ENCODE peak calls at places on chromosomes 7 and 10, in nine cellular contexts. N is ascending aorta, U is AG04449, V is dorsolateral prefrontal cortex, E is upper lobe of right lung, Q is RWPE2, B is epithelial cell of esophagus, O is GM13976, I is coronary artery. A is an unnamed sample.

GRCh38 chr7:118575393-118575948 is 351.0 kb downstream of the ANKRD7 start:
- DNase-seq in V (no peak), O (no peak), I (no peak), Q (no peak), U (no peak), N (no peak), E (no peak), B (no peak), A (no peak)

GRCh38 chr10:3195706-3196105 is 23.1 kb upstream of the PITRM1 start:
- DNase-seq in E (no peak), I (no peak), Q (no peak), U (no peak), V (no peak), O (no peak), B (no peak), N (no peak), A (peak; percentile 29)

GRCh38 chr7:44282601-44283171 is 42.7 kb downstream of the CAMK2B start:
- DNase-seq in I (peak; percentile 62), O (no peak), B (no peak), N (peak; percentile 34), U (no peak), E (peak; percentile 57), Q (no peak), V (peak; percentile 8), A (peak; percentile 65)

GRCh38 chr7:114691605-114692004 is 230.3 kb upstream of the MDFIC start:
- DNase-seq in Q (no peak), E (no peak), V (no peak), O (no peak), U (no peak), N (no peak), B (no peak), I (no peak), A (no peak)

GRCh38 chr7:30838008-30838407 is 66.8 kb downstream of the MINDY4 start:
- DNase-seq in B (no peak), O (no peak), E (no peak), V (no peak), N (peak; percentile 37), Q (no peak), U (no peak), I (peak; percentile 59), A (no peak)

GRCh38 chr10:124657806-124658205 is 86.4 kb downstream of the FAM53B start:
- DNase-seq in U (no peak), O (no peak), V (peak; percentile 55), B (no peak), I (no peak), E (no peak), Q (no peak), N (no peak), A (no peak)

GRCh38 chr7:157043745-157044144 is 33.3 kb upstream of the MNX1 start:
- DNase-seq in V (no peak), O (no peak), B (no peak), I (no peak), E (no peak), N (peak; percentile 68), U (peak; percentile 33), Q (no peak), A (no peak)

GRCh38 chr7:102012941-102013461 is 195.6 kb downstream of the CUX1 start:
- DNase-seq in U (peak; percentile 16), O (no peak), N (no peak), V (no peak), Q (no peak), I (no peak), E (no peak), B (peak; percentile 9), A (no peak)

GRCh38 chr10:132458595-132459251 is 61.7 kb downstream of the PWWP2B start:
- DNase-seq in E (peak; percentile 83), I (no peak), O (peak; percentile 89), U (no peak), Q (peak; percentile 61), N (no peak), B (peak; percentile 18), V (no peak), A (peak; percentile 84)

GRCh38 chr7:139846297-139846696 is 17.2 kb downstream of the TBXAS1 start:
- DNase-seq in I (no peak), E (no peak), V (no peak), Q (no peak), B (no peak), U (no peak), O (no peak), N (no peak), A (no peak)

GRCh38 chr10:75605096-75605495 is 173.7 kb downstream of the LRMDA start:
- DNase-seq in O (no peak), Q (no peak), I (no peak), U (no peak), V (no peak), N (no peak), B (no peak), E (no peak), A (no peak)

GRCh38 chr10:137031-137430 is 1.8 kb downstream of the ZMYND11 start:
- DNase-seq in E (no peak), V (no peak), Q (no peak), I (no peak), B (peak; percentile 40), U (no peak), N (no peak), O (peak; percentile 34), A (no peak)

GRCh38 chr10:14586901-14587300 is 187.8 kb downstream of the FAM107B start:
- DNase-seq in B (peak; percentile 56), N (no peak), O (no peak), Q (no peak), U (no peak), V (no peak), I (no peak), E (no peak), A (no peak)

GRCh38 chr10:132223611-132224342 is 37.0 kb downstream of the DPYSL4 start:
- DNase-seq in B (no peak), U (no peak), I (no peak), E (no peak), O (no peak), V (no peak), Q (no peak), N (no peak), A (no peak)

GRCh38 chr7:150317748-150318444 is 5.3 kb upstream of the LRRC61 start:
- DNase-seq in O (no peak), U (no peak), V (no peak), E (no peak), I (peak; percentile 8), B (no peak), N (no peak), Q (no peak), A (no peak)

GRCh38 chr7:24455813-24456525 is 117.3 kb upstream of the PALS2 start:
- DNase-seq in O (no peak), I (no peak), B (no peak), E (no peak), Q (no peak), U (no peak), V (no peak), N (no peak), A (no peak)

DNA sequence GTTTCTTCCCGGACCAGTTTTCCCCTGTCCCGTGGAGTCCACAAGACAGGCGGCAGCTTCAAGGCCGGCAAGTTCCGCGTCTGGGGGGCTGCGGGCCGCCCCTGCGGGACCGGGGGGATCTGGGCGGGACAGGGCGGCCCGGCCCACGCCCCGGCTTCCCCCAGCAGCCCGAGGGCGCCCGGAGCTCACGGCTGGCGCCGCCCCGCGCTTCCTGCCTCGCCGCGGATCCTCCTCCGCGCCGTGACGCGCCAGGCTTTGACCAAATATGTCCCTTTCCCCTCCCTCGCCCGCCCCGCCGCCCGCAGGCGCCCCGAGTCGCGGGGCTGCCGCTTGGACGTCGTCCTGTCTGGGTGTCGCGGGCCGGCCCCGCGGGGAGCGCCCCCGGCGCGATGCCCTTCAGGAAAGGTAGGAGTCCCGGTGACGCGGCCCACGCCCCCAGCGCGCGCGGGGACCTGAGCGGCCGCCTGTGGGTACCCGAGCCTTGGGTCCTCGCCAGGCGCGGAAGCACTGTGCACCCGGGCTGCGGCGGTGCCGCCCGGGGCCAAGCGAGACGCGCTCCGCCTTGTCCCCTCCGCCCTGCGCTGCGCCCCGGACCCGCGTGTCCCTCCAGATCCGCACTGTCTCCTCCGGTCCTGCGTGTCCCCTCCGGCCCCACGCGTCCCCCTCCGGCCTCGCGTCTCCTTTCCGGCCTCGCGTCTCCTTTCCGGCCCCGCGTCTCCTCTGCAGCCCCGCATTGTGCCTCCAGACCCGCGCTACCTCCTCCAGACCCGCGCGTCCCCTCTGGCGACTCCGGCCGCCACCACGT is 56.0 kb downstream of the RBM17 start:
- DNase-seq in B (peak; percentile 87), O (peak; percentile 94), I (peak; percentile 92), V (peak; percentile 83), N (peak; percentile 97), E (peak; percentile 96), Q (peak; percentile 75), U (no peak), A (no peak)
- TF ChIP-seq CTCF in B (no peak), O (no peak), I (no peak), V (no peak), N (no peak), E (no peak), Q (no peak), U (no peak), A (peak; percentile 25)

GRCh38 chr10:34479520-34480179 is 335.4 kb downstream of the PARD3 start:
- DNase-seq in B (no peak), N (no peak), O (no peak), Q (no peak), I (no peak), V (no peak), E (no peak), U (no peak), A (no peak)
- TF ChIP-seq CTCF in B (no peak), N (no peak), O (no peak), Q (no peak), I (no peak), V (no peak), E (no peak), U (no peak), A (no peak)

DNA sequence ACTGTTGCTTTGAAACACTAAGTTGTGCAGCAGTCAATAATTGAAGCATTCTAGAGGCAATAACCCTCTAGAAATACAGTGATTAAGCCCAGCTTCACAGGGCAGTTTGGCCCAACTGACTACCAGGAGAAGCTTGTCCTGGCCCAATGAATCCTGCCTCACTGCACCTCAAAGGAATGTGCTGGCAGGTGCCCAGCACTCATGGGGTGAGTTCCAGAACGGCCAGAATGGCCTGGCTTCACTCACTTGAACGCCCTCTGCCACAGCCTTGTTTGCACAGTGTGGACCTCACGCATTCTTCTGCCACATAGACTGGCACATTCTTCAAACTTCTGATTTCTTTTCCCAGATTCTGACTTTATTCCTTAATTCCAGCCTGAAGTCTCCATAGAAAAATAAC is 6.6 kb upstream of the ITIH2 start:
- DNase-seq in O (no peak), E (peak; percentile 85), B (no peak), V (no peak), N (peak; percentile 81), Q (no peak), I (no peak), U (no peak), A (no peak)
- TF ChIP-seq CTCF in O (no peak), E (no peak), B (no peak), V (no peak), N (no peak), Q (no peak), I (no peak), U (no peak), A (no peak)

GRCh38 chr10:5589963-5590511 is 65.3 kb downstream of the CALML3 start:
- DNase-seq in Q (no peak), O (no peak), I (no peak), N (no peak), V (no peak), U (peak; percentile 17), E (peak; percentile 29), B (peak; percentile 38), A (peak; percentile 54)
- TF ChIP-seq CTCF in Q (peak; percentile 20), O (no peak), I (no peak), N (no peak), V (no peak), U (peak; percentile 50), E (no peak), B (peak; percentile 24), A (peak; percentile 55)

A was measured in chondrocyte.